ENCODE peak calls at places on chromosome 7, in nine cellular contexts. H, F, T, E, X, O, J, M and B are unnamed samples.

GRCh38 chr7:71787513-71787912 is 624.6 kb downstream of the CALN1 start:
- DNase-seq in H (no peak), F (no peak), T (no peak), E (no peak), X (no peak), O (peak), J (no peak), M (no peak), B (no peak)

GRCh38 chr7:2616973-2617709 is 14.6 kb upstream of the TTYH3 start:
- DNase-seq in H (peak), F (no peak), T (no peak), E (no peak), X (no peak), O (no peak), J (no peak), M (no peak), B (no peak)

GRCh38 chr7:28128608-28129007 is 52.0 kb downstream of the JAZF1 start:
- DNase-seq in H (no peak), F (no peak), T (peak), E (no peak), X (no peak), O (no peak), J (no peak), M (no peak), B (no peak)

GRCh38 chr7:110877086-110877485 is 213.8 kb upstream of the LRRN3 start:
- DNase-seq in H (no peak), F (no peak), T (no peak), E (no peak), X (no peak), O (peak), J (no peak), M (no peak), B (no peak)

GRCh38 chr7:30922596-30922995 is 10.9 kb downstream of the AQP1 start:
- DNase-seq in H (peak), F (peak), T (no peak), E (no peak), X (no peak), O (no peak), J (peak), M (no peak), B (no peak)

GRCh38 chr7:122059516-122059915 is 84.5 kb downstream of the AASS start:
- DNase-seq in H (no peak), F (no peak), T (no peak), E (no peak), X (no peak), O (no peak), J (no peak), M (no peak), B (no peak)

GRCh38 chr7:136874393-136875032 is 6.1 kb downstream of the CHRM2 start:
- DNase-seq in H (no peak), F (no peak), T (no peak), E (no peak), X (no peak), O (peak), J (no peak), M (no peak), B (no peak)

GRCh38 chr7:117323877-117324699 is 1.2 kb upstream of the WNT2 start:
- DNase-seq in H (no peak), F (peak), T (peak), E (no peak), X (no peak), O (peak), J (peak), M (no peak), B (no peak)

GRCh38 chr7:8305625-8306388 is 43.8 kb upstream of the ICA1 start:
- DNase-seq in H (no peak), F (no peak), T (no peak), E (no peak), X (no peak), O (no peak), J (no peak), M (no peak), B (no peak)

GRCh38 chr7:132500727-132501410 is 75.4 kb downstream of the PLXNA4 start:
- DNase-seq in H (peak), F (no peak), T (peak), E (no peak), X (no peak), O (peak), J (peak), M (no peak), B (no peak)

GRCh38 chr7:36084485-36085091 is 68.5 kb upstream of the EEPD1 start:
- DNase-seq in H (peak), F (no peak), T (peak), E (peak), X (no peak), O (peak), J (no peak), M (no peak), B (no peak)

GRCh38 chr7:157022681-157023588 is 12.5 kb upstream of the MNX1 start:
- DNase-seq in H (peak), F (peak), T (no peak), E (no peak), X (no peak), O (no peak), J (no peak), M (no peak), B (no peak)

GRCh38 chr7:30655096-30655970 is 26.9 kb downstream of the CRHR2 start:
- DNase-seq in H (no peak), F (peak), T (no peak), E (no peak), X (no peak), O (no peak), J (no peak), M (no peak), B (no peak)

GRCh38 chr7:75638607-75639070 is 100.1 kb downstream of the HIP1 start:
- DNase-seq in H (peak), F (peak), T (no peak), E (no peak), X (no peak), O (no peak), J (peak), M (no peak), B (no peak)

GRCh38 chr7:111834367-111834766 is 272.1 kb upstream of the IMMP2L start:
- DNase-seq in H (no peak), F (no peak), T (no peak), E (no peak), X (no peak), O (no peak), J (no peak), M (no peak), B (no peak)

GRCh38 chr7:32273297-32273696 is 203.1 kb upstream of the PDE1C start:
- DNase-seq in H (no peak), F (no peak), T (no peak), E (no peak), X (no peak), O (no peak), J (no peak), M (no peak), B (no peak)

GRCh38 chr7:87129332-87129731 is 22.9 kb upstream of the DMTF1 start:
- DNase-seq in H (no peak), F (no peak), T (no peak), E (no peak), X (no peak), O (no peak), J (no peak), M (no peak), B (no peak)
- H3K27ac ChIP-seq in H (no peak), F (no peak), T (no peak), E (no peak), X (no peak), O (no peak), J (no peak), M (no peak), B (no peak)

GRCh38 chr7:94195813-94196212 is 191.7 kb upstream of the BET1 start:
- DNase-seq in H (no peak), F (no peak), T (no peak), E (no peak), X (no peak), O (no peak), J (no peak), M (no peak), B (no peak)
- H3K27ac ChIP-seq in H (no peak), F (no peak), T (no peak), E (no peak), X (no peak), O (no peak), J (no peak), M (no peak), B (no peak)

GRCh38 chr7:99619571-99620130 is 2.9 kb downstream of the ZSCAN25 start:
- DNase-seq in H (peak), F (no peak), T (no peak), E (no peak), X (no peak), O (no peak), J (no peak), M (no peak), B (no peak)
- H3K27ac ChIP-seq in H (no peak), F (no peak), T (no peak), E (no peak), X (no peak), O (no peak), J (no peak), M (no peak), B (peak)

GRCh38 chr7:151895695-151896485 is 19.0 kb upstream of the PRKAG2 start:
- DNase-seq in H (peak), F (no peak), T (no peak), E (no peak), X (no peak), O (no peak), J (no peak), M (no peak), B (no peak)
- H3K27ac ChIP-seq in H (no peak), F (no peak), T (no peak), E (no peak), X (no peak), O (no peak), J (no peak), M (no peak), B (no peak)

DNA sequence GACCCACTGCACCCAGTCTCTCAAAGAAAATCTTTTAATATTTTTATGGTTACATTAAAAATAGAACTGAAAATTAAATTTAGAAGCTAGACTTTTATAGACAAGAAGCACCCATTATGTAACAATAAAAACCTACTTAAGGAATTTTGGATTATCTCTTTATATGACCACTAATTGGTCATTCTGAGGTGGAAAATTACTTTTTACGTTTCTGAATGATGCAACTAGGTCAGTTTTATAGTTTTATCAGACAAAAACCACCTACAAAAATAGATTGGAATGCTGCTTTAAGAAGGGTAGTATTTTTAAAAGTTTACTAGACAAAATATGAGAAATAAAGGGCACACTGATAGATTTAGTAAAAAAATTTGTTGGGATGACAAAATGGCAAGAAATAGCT is 16.5 kb downstream of the SYPL1 start:
- DNase-seq in H (no peak), F (no peak), T (no peak), E (no peak), X (no peak), O (no peak), J (no peak), M (no peak), B (no peak)
- H3K27ac ChIP-seq in H (no peak), F (no peak), T (no peak), E (no peak), X (no peak), O (no peak), J (no peak), M (no peak), B (no peak)